ENCODE peak calls at places on chromosomes 6 and 20, in eight cellular contexts. D is OCI-LY7, Q is endodermal cell, V is Caco-2, M is lower lobe of right lung, T is MM.1S, S is adrenal gland, E is left ventricle myocardium inferior. F is an unnamed sample.
A peak's percentile ranks its signal among the peaks of the same experiment; 100 is the strongest.

GRCh38 chr6:56570434-56571359 is 72.0 kb downstream of the DST start:
- DNase-seq in D (peak; percentile 47), Q (no peak), V (no peak), M (no peak), T (peak; percentile 25), S (no peak), E (no peak), F (no peak)

GRCh38 chr6:68296126-68296525 is 339.0 kb upstream of the ADGRB3 start:
- DNase-seq in D (no peak), Q (no peak), V (no peak), M (no peak), T (no peak), S (no peak), E (no peak), F (no peak)

GRCh38 chr20:14055127-14055742 is 59.9 kb downstream of the MACROD2 start:
- DNase-seq in D (peak; percentile 59), Q (no peak), V (no peak), M (no peak), T (peak; percentile 51), S (peak; percentile 28), E (no peak), F (no peak)

GRCh38 chr6:43949451-43950110 is 177.7 kb downstream of the MRPL14 start:
- DNase-seq in D (no peak), Q (no peak), V (no peak), M (no peak), T (no peak), S (no peak), E (no peak), F (no peak)

GRCh38 chr20:47576516-47577033 is 74.9 kb downstream of the NCOA3 start:
- DNase-seq in D (peak; percentile 72), Q (peak; percentile 61), V (peak; percentile 93), M (peak; percentile 51), T (peak; percentile 71), S (peak; percentile 67), E (peak; percentile 42), F (peak; percentile 78)

GRCh38 chr6:11601776-11602605 is 64.4 kb downstream of the TMEM170B start:
- DNase-seq in D (no peak), Q (peak; percentile 76), V (peak; percentile 50), M (no peak), T (no peak), S (no peak), E (no peak), F (no peak)

GRCh38 chr6:122735618-122736017 is 43.9 kb upstream of the FABP7 start:
- DNase-seq in D (no peak), Q (no peak), V (no peak), M (no peak), T (no peak), S (no peak), E (no peak), F (no peak)

GRCh38 chr6:169165561-169166300 is 87.9 kb downstream of the THBS2 start:
- DNase-seq in D (no peak), Q (peak; percentile 13), V (no peak), M (no peak), T (no peak), S (no peak), E (no peak), F (peak; percentile 43)

GRCh38 chr20:34703061-34703572 is 1.0 kb upstream of the TP53INP2 start:
- DNase-seq in D (no peak), Q (no peak), V (no peak), M (no peak), T (no peak), S (no peak), E (no peak), F (no peak)

GRCh38 chr20:50146732-50147662 is 6.5 kb downstream of the PEDS1 start:
- DNase-seq in D (peak; percentile 62), Q (no peak), V (no peak), M (peak; percentile 69), T (no peak), S (no peak), E (no peak), F (no peak)

GRCh38 chr6:52887912-52888535 is 21.5 kb downstream of the GSTA3 start:
- DNase-seq in D (no peak), Q (no peak), V (no peak), M (no peak), T (no peak), S (no peak), E (no peak), F (no peak)

GRCh38 chr6:84568971-84569370 is 195.4 kb downstream of the TBX18 start:
- DNase-seq in D (no peak), Q (no peak), V (no peak), M (no peak), T (no peak), S (no peak), E (no peak), F (no peak)

GRCh38 chr6:129525055-129525454 is 184.9 kb downstream of the ARHGAP18 start:
- DNase-seq in D (no peak), Q (no peak), V (no peak), M (no peak), T (no peak), S (no peak), E (no peak), F (no peak)

GRCh38 chr6:164097557-164098398 is 683.3 kb downstream of the QKI start:
- DNase-seq in D (no peak), Q (peak; percentile 71), V (no peak), M (no peak), T (no peak), S (no peak), E (no peak), F (no peak)

GRCh38 chr6:168815229-168815628 is 374.2 kb downstream of the SMOC2 start:
- DNase-seq in D (peak; percentile 4), Q (peak; percentile 64), V (no peak), M (no peak), T (no peak), S (no peak), E (no peak), F (no peak)

GRCh38 chr6:75348882-75349261 is 64.3 kb upstream of the TMEM30A start:
- DNase-seq in D (no peak), Q (no peak), V (no peak), M (no peak), T (no peak), S (no peak), E (no peak), F (no peak)
- TF ChIP-seq CTCF in D (no peak), Q (no peak), V (no peak), M (no peak), T (no peak), S (no peak), E (no peak), F (no peak)

DNA sequence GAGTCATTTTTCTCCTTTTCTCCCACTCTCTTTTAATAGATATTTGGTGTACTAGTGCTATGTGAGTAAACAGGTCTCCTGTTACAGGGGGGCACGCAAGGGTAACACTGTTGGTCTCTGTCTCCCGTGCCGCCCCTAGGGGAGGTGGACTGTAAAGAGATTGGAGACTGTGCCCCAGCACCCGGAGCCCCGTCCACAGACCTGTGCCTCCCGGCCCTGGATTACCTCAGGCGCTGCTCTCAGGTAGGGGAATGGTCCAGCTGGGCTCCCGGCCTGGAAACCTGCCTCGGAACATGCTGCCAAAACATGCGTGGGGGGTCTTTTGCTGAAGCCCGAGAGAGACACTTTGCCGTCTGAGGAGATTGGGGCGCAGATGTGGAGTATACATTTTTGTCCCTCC is 66.4 kb upstream of the SMIM28 start:
- DNase-seq in D (no peak), Q (no peak), V (no peak), M (no peak), T (no peak), S (no peak), E (no peak), F (no peak)
- H3K9me3 ChIP-seq in D (no peaks in the 10 kb centered on the region), Q (no peaks in the 10 kb centered on the region), V (no peaks in the 10 kb centered on the region), M (no peaks in the 10 kb centered on the region), T (no peaks in the 10 kb centered on the region), S (no peaks in the 10 kb centered on the region), E (no peaks in the 10 kb centered on the region), F (no peaks in the 10 kb centered on the region)

GRCh38 chr6:39102024-39102820 is 12.8 kb downstream of the SAYSD1 start:
- DNase-seq in D (peak; percentile 49), Q (peak; percentile 91), V (no peak), M (no peak), T (no peak), S (no peak), E (peak; percentile 23), F (no peak)

GRCh38 chr6:39107034-39107433 is 8.0 kb downstream of the SAYSD1 start:
- DNase-seq in D (no peak), Q (no peak), V (no peak), M (no peak), T (no peak), S (no peak), E (no peak), F (no peak)

GRCh38 chr6:39102821-39103136 is 12.2 kb downstream of the SAYSD1 start:
- DNase-seq in D (no peak), Q (no peak), V (no peak), M (no peak), T (no peak), S (no peak), E (no peak), F (no peak)

GRCh38 chr6:39107641-39108040 is 7.3 kb downstream of the SAYSD1 start:
- DNase-seq in D (no peak), Q (no peak), V (no peak), M (no peak), T (no peak), S (no peak), E (no peak), F (no peak)

DNA sequence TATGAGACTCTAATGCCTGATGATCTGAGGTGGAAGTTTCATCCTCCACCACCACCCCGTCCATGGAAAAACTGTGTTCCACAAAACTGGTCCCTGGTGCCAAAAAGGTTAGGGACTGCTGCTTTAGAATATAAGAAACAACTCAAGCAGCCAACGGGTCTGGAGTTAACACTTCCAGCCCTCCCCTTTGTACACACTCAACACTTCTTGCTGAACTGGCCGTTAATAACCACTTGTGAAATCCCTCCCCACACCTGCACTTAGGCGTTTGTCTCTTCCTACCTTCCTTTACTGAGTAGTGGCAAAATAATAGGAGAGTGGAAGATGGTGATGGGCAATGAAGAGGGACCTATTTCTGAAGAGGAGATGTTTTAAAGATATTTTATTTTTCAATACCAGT is 10.5 kb downstream of the SAYSD1 start:
- DNase-seq in D (no peak), Q (no peak), V (no peak), M (no peak), T (no peak), S (no peak), E (no peak), F (no peak)
- TF ChIP-seq CTCF in D (no peak), Q (no peak), V (no peak), M (no peak), T (no peak), S (no peak), E (no peak), F (no peak)

GRCh38 chr6:60670036-60670435 is 1616.0 kb downstream of the KHDRBS2 start:
- DNase-seq in D (no peak), Q (no peak), V (no peak), M (no peak), T (no peak), S (no peak), E (no peak), F (no peak)

GRCh38 chr6:60671369-60671768 is 1614.7 kb downstream of the KHDRBS2 start:
- DNase-seq in D (no peak), Q (no peak), V (no peak), M (no peak), T (peak; percentile 19), S (no peak), E (no peak), F (no peak)

DNA sequence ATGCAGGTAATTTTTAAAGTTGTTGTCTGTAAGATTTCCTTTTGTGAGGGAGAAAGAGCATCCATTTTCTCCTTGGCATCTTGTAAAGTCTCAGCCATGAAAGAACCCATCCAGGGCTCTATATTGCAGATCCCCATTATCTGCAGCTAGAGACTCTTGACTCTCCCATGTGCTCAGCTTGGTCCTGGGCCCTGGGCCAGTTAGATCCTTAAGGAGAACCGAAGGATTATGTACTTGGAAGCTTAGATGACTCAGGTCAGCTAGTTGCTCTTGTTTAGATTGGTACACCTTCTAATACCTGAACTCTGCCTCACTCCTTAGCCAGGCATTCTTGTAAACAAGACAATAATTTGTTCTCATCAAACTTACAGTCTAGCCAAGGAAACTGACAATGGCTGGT is 1617.6 kb downstream of the KHDRBS2 start:
- DNase-seq in D (no peak), Q (no peak), V (no peak), M (no peak), T (no peak), S (no peak), E (no peak), F (no peak)
- H3K9me3 ChIP-seq in D (no peaks in the 10 kb centered on the region), Q (no peaks in the 10 kb centered on the region), V (no peaks in the 10 kb centered on the region), M (peaks cover 2% of the 10 kb centered on the region), T (no peaks in the 10 kb centered on the region), S (no peaks in the 10 kb centered on the region), E (peaks cover 41% of the 10 kb centered on the region), F (no peaks in the 10 kb centered on the region)

F was measured in kidney.